ENCODE peak calls at places on chromosome 18, in eight cellular contexts. V, Q, H, W, G, O, J and T are unnamed samples.

GRCh38 chr18:33584845-33585775 is 7.1 kb downstream of the ASXL3 start:
- DNase-seq in V (no peak), Q (no peak), H (no peak), W (no peak), G (peak), O (no peak), J (no peak), T (no peak)

GRCh38 chr18:11960743-11961380 is 20.4 kb upstream of the IMPA2 start:
- DNase-seq in V (no peak), Q (no peak), H (no peak), W (no peak), G (no peak), O (no peak), J (no peak), T (no peak)

GRCh38 chr18:12394428-12394827 is 13.3 kb upstream of the PRELID3A start:
- DNase-seq in V (peak), Q (no peak), H (no peak), W (no peak), G (no peak), O (no peak), J (no peak), T (no peak)

GRCh38 chr18:40957533-40958070 is 997.4 kb upstream of the PIK3C3 start:
- DNase-seq in V (no peak), Q (no peak), H (no peak), W (no peak), G (no peak), O (no peak), J (no peak), T (no peak)

GRCh38 chr18:8040021-8040420 is 472.9 kb downstream of the PTPRM start:
- DNase-seq in V (no peak), Q (no peak), H (no peak), W (no peak), G (no peak), O (no peak), J (no peak), T (no peak)

GRCh38 chr18:49846263-49846662 is 32.9 kb upstream of the ACAA2 start:
- DNase-seq in V (no peak), Q (no peak), H (no peak), W (no peak), G (no peak), O (no peak), J (peak), T (peak)

GRCh38 chr18:25830787-25831186 is 259.6 kb downstream of the SS18 start:
- DNase-seq in V (no peak), Q (no peak), H (peak), W (no peak), G (no peak), O (no peak), J (no peak), T (peak)

GRCh38 chr18:79949571-79950439 is 1.6 kb downstream of the SLC66A2 start:
- DNase-seq in V (peak), Q (no peak), H (peak), W (no peak), G (no peak), O (no peak), J (no peak), T (no peak)